ENCODE peak calls at places on chromosomes 13 and 19, in seven cellular contexts. V is H1, O is ELR, Z is NCI-H524, F is choroid plexus epithelial cell, X is germinal center, L is posterior cingulate gyrus. T is an unnamed sample.

GRCh38 chr19:55563261-55563690 is 17.4 kb downstream of the ZNF579 start:
- DNase-seq in V (no peak), O (no peak), Z (no peak), F (peak; percentile 13), X (no peak), L (no peak), T (no peak)

GRCh38 chr13:110907951-110908898 is 6.6 kb downstream of the ANKRD10 start:
- DNase-seq in V (no peak), O (peak; percentile 85), Z (no peak), F (peak; percentile 23), X (no peak), L (no peak), T (no peak)

GRCh38 chr13:79043208-79043607 is 362.8 kb downstream of the RBM26 start:
- DNase-seq in V (no peak), O (no peak), Z (no peak), F (no peak), X (no peak), L (no peak), T (no peak)

GRCh38 chr19:7970716-7971448 is 27.4 kb upstream of the TIMM44 start:
- DNase-seq in V (peak; percentile 85), O (peak; percentile 64), Z (peak; percentile 32), F (peak; percentile 58), X (peak; percentile 14), L (peak; percentile 85), T (no peak)

GRCh38 chr19:53549354-53549753 is 11.4 kb downstream of the ZNF331 start:
- DNase-seq in V (no peak), O (peak; percentile 4), Z (no peak), F (peak; percentile 94), X (no peak), L (no peak), T (peak; percentile 58)

GRCh38 chr13:30466358-30466714 is 600 bp upstream of the HMGB1 start:
- DNase-seq in V (no peak), O (peak; percentile 73), Z (peak; percentile 80), F (peak; percentile 34), X (peak; percentile 23), L (no peak), T (no peak)

GRCh38 chr19:35318679-35319448 is 10.1 kb upstream of the CD22 start:
- DNase-seq in V (no peak), O (peak; percentile 96), Z (no peak), F (peak; percentile 52), X (no peak), L (peak; percentile 88), T (peak; percentile 88)

GRCh38 chr19:3225677-3226093 is 1.2 kb downstream of the CELF5 start:
- DNase-seq in V (no peak), O (no peak), Z (no peak), F (no peak), X (no peak), L (no peak), T (no peak)